ENCODE peak calls at places on chromosomes 11 and 22, in four cellular contexts. One of them, this sample, is unnamed.

GRCh38 chr22:48699531-48699930 is 1128.1 kb downstream of the BRD1 start:
- DNase-seq in glutamatergic neuron: no peak
- DNase-seq in SK-N-SH: no peak
- DNase-seq in esophagus muscularis mucosa: no peak
- DNase-seq in this sample: no peak

GRCh38 chr11:17314232-17314547 is 37.4 kb upstream of the NCR3LG1 start:
- DNase-seq in esophagus muscularis mucosa: no peak
- DNase-seq in glutamatergic neuron: no peak
- DNase-seq in SK-N-SH: no peak
- DNase-seq in this sample: no peak

GRCh38 chr11:73291781-73292180 is 16.3 kb upstream of the ARHGEF17 start:
- DNase-seq in esophagus muscularis mucosa: no peak
- DNase-seq in glutamatergic neuron: no peak
- DNase-seq in SK-N-SH: no peak
- DNase-seq in this sample: no peak

GRCh38 chr22:45235851-45236342 is 4.8 kb downstream of the KIAA0930 start:
- DNase-seq in esophagus muscularis mucosa: no peak
- DNase-seq in SK-N-SH: no peak
- DNase-seq in glutamatergic neuron: no peak
- DNase-seq in this sample: no peak

GRCh38 chr11:74819400-74819799 is 70.8 kb downstream of the RNF169 start:
- DNase-seq in SK-N-SH: no peak
- DNase-seq in esophagus muscularis mucosa: no peak
- DNase-seq in glutamatergic neuron: no peak
- DNase-seq in this sample: no peak

GRCh38 chr11:48001438-48002021 is 21.2 kb downstream of the PTPRJ start:
- DNase-seq in esophagus muscularis mucosa: no peak
- DNase-seq in glutamatergic neuron: no peak
- DNase-seq in SK-N-SH: no peak
- DNase-seq in this sample: no peak

GRCh38 chr11:111047376-111047775 is 198.1 kb upstream of the POU2AF2 start:
- DNase-seq in SK-N-SH: no peak
- DNase-seq in esophagus muscularis mucosa: no peak
- DNase-seq in glutamatergic neuron: no peak
- DNase-seq in this sample: no peak

GRCh38 chr22:32475428-32476010 is 908 bp downstream of the FBXO7 start:
- DNase-seq in SK-N-SH: peak; percentile 23
- DNase-seq in esophagus muscularis mucosa: no peak
- DNase-seq in glutamatergic neuron: no peak
- DNase-seq in this sample: peak; percentile 20

GRCh38 chr11:34242037-34242625 is 115.7 kb downstream of the ABTB2 start:
- DNase-seq in SK-N-SH: no peak
- DNase-seq in esophagus muscularis mucosa: no peak
- DNase-seq in glutamatergic neuron: no peak
- DNase-seq in this sample: no peak

GRCh38 chr11:10429526-10429925 is 25.5 kb upstream of the AMPD3 start:
- DNase-seq in SK-N-SH: no peak
- DNase-seq in esophagus muscularis mucosa: no peak
- DNase-seq in glutamatergic neuron: peak; percentile 32
- DNase-seq in this sample: no peak

GRCh38 chr11:34387653-34388052 is 29.8 kb upstream of the ABTB2 start:
- DNase-seq in esophagus muscularis mucosa: no peak
- DNase-seq in glutamatergic neuron: no peak
- DNase-seq in SK-N-SH: no peak
- DNase-seq in this sample: no peak

GRCh38 chr11:69460540-69461257 is 20.8 kb upstream of the LINC01488 start:
- DNase-seq in esophagus muscularis mucosa: no peak
- DNase-seq in glutamatergic neuron: no peak
- DNase-seq in SK-N-SH: no peak
- DNase-seq in this sample: no peak

GRCh38 chr22:37165940-37166674 is 16.4 kb upstream of the IL2RB start:
- DNase-seq in glutamatergic neuron: no peak
- DNase-seq in SK-N-SH: no peak
- DNase-seq in esophagus muscularis mucosa: no peak
- DNase-seq in this sample: no peak

GRCh38 chr22:38788417-38788816 is 5.5 kb downstream of the DNAL4 start:
- DNase-seq in glutamatergic neuron: no peak
- DNase-seq in esophagus muscularis mucosa: no peak
- DNase-seq in SK-N-SH: peak; percentile 59
- DNase-seq in this sample: no peak

GRCh38 chr11:118263694-118264567 is at the start of gene MPZL2:
- DNase-seq in SK-N-SH: no peak
- DNase-seq in glutamatergic neuron: peak; percentile 19
- DNase-seq in esophagus muscularis mucosa: no peak
- DNase-seq in this sample: peak; percentile 15

GRCh38 chr11:133905677-133906156 is 51.1 kb downstream of the IGSF9B start:
- DNase-seq in glutamatergic neuron: peak; percentile 6
- DNase-seq in esophagus muscularis mucosa: no peak
- DNase-seq in SK-N-SH: no peak
- DNase-seq in this sample: no peak

GRCh38 chr11:114758627-114759026 is 80.3 kb downstream of the NXPE2 start:
- DNase-seq in glutamatergic neuron: no peak
- DNase-seq in esophagus muscularis mucosa: no peak
- DNase-seq in SK-N-SH: no peak
- DNase-seq in this sample: no peak

GRCh38 chr11:59173080-59173963 is 1.4 kb downstream of the DTX4 start:
- DNase-seq in glutamatergic neuron: peak; percentile 70
- DNase-seq in esophagus muscularis mucosa: peak; percentile 90
- DNase-seq in SK-N-SH: peak; percentile 36
- DNase-seq in this sample: peak; percentile 58

GRCh38 chr11:2801711-2802388 is 83.7 kb downstream of the CDKN1C start:
- DNase-seq in glutamatergic neuron: peak; percentile 14
- DNase-seq in esophagus muscularis mucosa: no peak
- DNase-seq in SK-N-SH: no peak
- DNase-seq in this sample: no peak

GRCh38 chr11:128210148-128210940 is 377.0 kb downstream of the ETS1 start:
- DNase-seq in glutamatergic neuron: no peak
- DNase-seq in SK-N-SH: no peak
- DNase-seq in esophagus muscularis mucosa: no peak
- DNase-seq in this sample: no peak

GRCh38 chr22:19517919-19518567 is 6.2 kb downstream of the CLDN5 start:
- DNase-seq in esophagus muscularis mucosa: no peak
- DNase-seq in SK-N-SH: no peak
- DNase-seq in glutamatergic neuron: no peak
- DNase-seq in this sample: no peak

GRCh38 chr11:63710476-63711217 is 29.3 kb downstream of the RTN3 start:
- DNase-seq in SK-N-SH: no peak
- DNase-seq in esophagus muscularis mucosa: no peak
- DNase-seq in glutamatergic neuron: no peak
- DNase-seq in this sample: no peak

GRCh38 chr11:35539256-35539655 is 13.8 kb upstream of the PAMR1 start:
- DNase-seq in glutamatergic neuron: no peak
- DNase-seq in esophagus muscularis mucosa: no peak
- DNase-seq in SK-N-SH: no peak
- DNase-seq in this sample: no peak

GRCh38 chr11:68980776-68981065 is at the start of gene MRGPRD:
- DNase-seq in esophagus muscularis mucosa: no peak
- DNase-seq in glutamatergic neuron: no peak
- DNase-seq in SK-N-SH: no peak
- DNase-seq in this sample: no peak

GRCh38 chr11:15585587-15586331 is 471.0 kb downstream of the INSC start:
- DNase-seq in esophagus muscularis mucosa: no peak
- DNase-seq in SK-N-SH: peak; percentile 58
- DNase-seq in glutamatergic neuron: no peak
- DNase-seq in this sample: no peak

GRCh38 chr11:95459268-95460040 is 228.5 kb upstream of the SESN3 start:
- DNase-seq in SK-N-SH: peak; percentile 42
- DNase-seq in esophagus muscularis mucosa: no peak
- DNase-seq in glutamatergic neuron: no peak
- DNase-seq in this sample: no peak

GRCh38 chr11:46253258-46254134 is 24.0 kb upstream of the CREB3L1 start:
- DNase-seq in SK-N-SH: no peak
- DNase-seq in esophagus muscularis mucosa: no peak
- DNase-seq in glutamatergic neuron: no peak
- DNase-seq in this sample: no peak

GRCh38 chr11:70948855-70949551 is 303.4 kb downstream of the SHANK2 start:
- DNase-seq in glutamatergic neuron: no peak
- DNase-seq in SK-N-SH: peak; percentile 36
- DNase-seq in esophagus muscularis mucosa: no peak
- DNase-seq in this sample: no peak

GRCh38 chr22:37659897-37660708 is 1.6 kb downstream of the PDXP start:
- DNase-seq in SK-N-SH: no peak
- DNase-seq in glutamatergic neuron: no peak
- DNase-seq in esophagus muscularis mucosa: no peak
- DNase-seq in this sample: no peak

GRCh38 chr11:60847281-60847680 is 5.4 kb downstream of the CCDC86 start:
- DNase-seq in glutamatergic neuron: no peak
- DNase-seq in esophagus muscularis mucosa: no peak
- DNase-seq in SK-N-SH: no peak
- DNase-seq in this sample: no peak

GRCh38 chr22:32696089-32696488 is 105.4 kb upstream of the TIMP3 start:
- DNase-seq in esophagus muscularis mucosa: no peak
- DNase-seq in glutamatergic neuron: no peak
- DNase-seq in SK-N-SH: no peak
- DNase-seq in this sample: no peak

GRCh38 chr11:97363331-97363730 is 973.5 kb downstream of the JRKL start:
- DNase-seq in esophagus muscularis mucosa: no peak
- DNase-seq in SK-N-SH: no peak
- DNase-seq in glutamatergic neuron: no peak
- DNase-seq in this sample: no peak

DNA sequence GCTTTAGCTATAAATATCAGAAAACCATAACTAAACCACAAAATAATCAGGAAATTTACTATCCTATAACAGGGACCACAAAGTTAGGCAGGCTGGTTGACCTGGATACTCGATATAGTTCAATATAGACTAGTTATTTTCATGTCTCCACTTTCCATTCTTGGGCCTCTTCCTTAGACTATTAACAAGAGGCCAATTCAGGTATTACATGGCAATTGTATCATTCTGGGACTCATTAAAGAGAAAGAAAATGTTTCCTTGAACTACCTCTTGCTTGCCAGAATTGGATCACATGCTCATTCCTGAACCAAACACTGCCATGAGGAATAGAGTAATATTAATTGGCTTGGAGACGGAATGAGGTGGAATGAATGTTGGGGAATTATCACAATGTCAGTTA is 76.0 kb downstream of the EIF3M start:
- DNase-seq in glutamatergic neuron: no peak
- DNase-seq in SK-N-SH: no peak
- DNase-seq in esophagus muscularis mucosa: no peak
- DNase-seq in this sample: no peak
- TF ChIP-seq CTCF in glutamatergic neuron: peak; percentile 15
- TF ChIP-seq CTCF in SK-N-SH: no peak
- TF ChIP-seq CTCF in esophagus muscularis mucosa: no peak
- TF ChIP-seq CTCF in this sample: peak; percentile 11

DNA sequence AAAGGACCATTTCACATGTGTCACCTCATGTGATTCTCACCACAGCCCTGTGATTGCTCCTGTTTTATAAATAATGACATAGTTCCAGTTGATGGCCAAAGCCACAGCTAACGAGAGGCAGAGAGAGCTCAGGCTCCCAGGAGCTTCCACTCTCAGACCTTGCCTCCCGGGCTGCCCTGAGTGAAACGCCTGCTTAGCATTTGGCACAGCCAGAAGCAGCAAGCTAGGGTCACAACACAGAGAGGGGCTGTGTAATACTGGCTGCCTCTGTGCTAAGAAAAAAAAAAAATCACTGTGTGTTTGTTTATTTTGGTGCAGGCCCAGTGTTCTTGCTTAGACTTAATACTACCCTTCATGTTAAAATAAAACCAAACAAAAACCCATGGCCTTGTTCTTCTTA is 5.8 kb downstream of the TMEM121B start:
- DNase-seq in glutamatergic neuron: no peak
- DNase-seq in esophagus muscularis mucosa: no peak
- DNase-seq in SK-N-SH: no peak
- DNase-seq in this sample: no peak
- TF ChIP-seq CTCF in glutamatergic neuron: no peak
- TF ChIP-seq CTCF in esophagus muscularis mucosa: no peak
- TF ChIP-seq CTCF in SK-N-SH: no peak
- TF ChIP-seq CTCF in this sample: no peak

GRCh38 chr11:44096360-44097188 is 1.1 kb downstream of the EXT2 start:
- DNase-seq in SK-N-SH: no peak
- DNase-seq in glutamatergic neuron: no peak
- DNase-seq in esophagus muscularis mucosa: no peak
- DNase-seq in this sample: peak; percentile 29

GRCh38 chr11:44097821-44098220 is 2.3 kb downstream of the EXT2 start:
- DNase-seq in esophagus muscularis mucosa: no peak
- DNase-seq in glutamatergic neuron: no peak
- DNase-seq in SK-N-SH: no peak
- DNase-seq in this sample: no peak

GRCh38 chr11:44090539-44090938 is 4.9 kb upstream of the EXT2 start:
- DNase-seq in glutamatergic neuron: no peak
- DNase-seq in esophagus muscularis mucosa: no peak
- DNase-seq in SK-N-SH: no peak
- DNase-seq in this sample: no peak

GRCh38 chr11:44095506-44096359 is at the start of gene EXT2:
- DNase-seq in glutamatergic neuron: peak; percentile 91
- DNase-seq in SK-N-SH: peak; percentile 97
- DNase-seq in esophagus muscularis mucosa: peak; percentile 96
- DNase-seq in this sample: peak; percentile 85

DNA sequence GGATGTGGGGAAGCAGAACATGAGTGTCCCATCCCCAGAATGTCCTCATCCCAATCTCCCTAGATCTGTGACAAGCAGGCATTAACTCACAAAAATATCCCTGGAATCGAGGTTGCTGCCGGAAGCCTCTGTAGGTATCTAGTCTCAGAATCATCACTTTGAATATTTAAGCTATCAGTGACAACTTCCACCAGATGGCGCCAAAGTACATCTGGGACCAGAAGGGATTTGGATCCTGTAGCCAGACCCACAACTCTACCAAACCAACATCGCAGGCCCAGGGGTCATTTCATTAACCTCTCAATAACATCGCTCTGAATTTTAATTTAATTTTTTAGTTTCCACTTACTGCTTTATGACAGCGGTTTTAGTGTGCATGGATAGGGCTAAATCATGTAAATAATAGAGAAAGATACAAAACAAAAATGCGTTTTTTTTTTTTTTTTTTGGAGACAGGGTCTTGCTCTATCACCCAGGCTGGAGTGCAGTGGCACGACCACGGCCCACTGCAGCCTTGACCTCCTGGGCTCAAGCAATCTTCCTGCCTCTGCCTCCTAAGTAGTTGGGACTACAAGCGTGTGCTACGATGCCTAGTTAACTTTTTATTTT is 1.1 kb upstream of the EXT2 start:
- DNase-seq in SK-N-SH: peak; percentile 82
- DNase-seq in esophagus muscularis mucosa: no peak
- DNase-seq in glutamatergic neuron: peak; percentile 77
- DNase-seq in this sample: peak; percentile 79
- TF ChIP-seq CTCF in SK-N-SH: peak; percentile 82
- TF ChIP-seq CTCF in esophagus muscularis mucosa: peak; percentile 80
- TF ChIP-seq CTCF in glutamatergic neuron: peak; percentile 72
- TF ChIP-seq CTCF in this sample: peak; percentile 79

GRCh38 chr11:116696381-116696941 is 76.3 kb downstream of the BUD13 start:
- DNase-seq in SK-N-SH: peak; percentile 21
- DNase-seq in glutamatergic neuron: no peak
- DNase-seq in esophagus muscularis mucosa: peak; percentile 90
- DNase-seq in this sample: no peak

GRCh38 chr11:116695657-116696254 is 77.0 kb downstream of the BUD13 start:
- DNase-seq in SK-N-SH: no peak
- DNase-seq in glutamatergic neuron: no peak
- DNase-seq in esophagus muscularis mucosa: no peak
- DNase-seq in this sample: no peak

GRCh38 chr11:116698080-116698479 is 74.7 kb downstream of the BUD13 start:
- DNase-seq in glutamatergic neuron: no peak
- DNase-seq in SK-N-SH: no peak
- DNase-seq in esophagus muscularis mucosa: peak; percentile 66
- DNase-seq in this sample: peak; percentile 0

GRCh38 chr11:116697639-116698038 is 75.1 kb downstream of the BUD13 start:
- DNase-seq in esophagus muscularis mucosa: peak; percentile 64
- DNase-seq in glutamatergic neuron: no peak
- DNase-seq in SK-N-SH: no peak
- DNase-seq in this sample: peak; percentile 0

GRCh38 chr11:116697011-116697410 is 75.8 kb downstream of the BUD13 start:
- DNase-seq in SK-N-SH: no peak
- DNase-seq in esophagus muscularis mucosa: peak; percentile 72
- DNase-seq in glutamatergic neuron: no peak
- DNase-seq in this sample: peak; percentile 0
- TF ChIP-seq CTCF in SK-N-SH: no peak
- TF ChIP-seq CTCF in esophagus muscularis mucosa: no peak
- TF ChIP-seq CTCF in glutamatergic neuron: no peak
- TF ChIP-seq CTCF in this sample: no peak

This sample was measured in endothelial cell.